ENCODE peak calls at places on chromosomes 12 and 14, in five cellular contexts. T is amygdala; M is pancreas; G is OCI-M1; K is activated effector memory CD4-positive, alpha-beta T cell treated with Interleukin-2 at 50 U/mL for 16 hours. F is an unnamed sample.

GRCh38 chr12:85765443-85765842 is 70.8 kb downstream of the RASSF9 start:
- DNase-seq in M (no peak), K (no peak), G (no peak), T (no peak), F (no peak)

GRCh38 chr12:29322157-29322556 is 58.8 kb downstream of the ERGIC2 start:
- DNase-seq in T (no peak), G (no peak), M (no peak), K (no peak), F (no peak)

GRCh38 chr14:68141531-68142088 is 322.0 kb downstream of the RAD51B start:
- DNase-seq in M (no peak), K (no peak), G (no peak), T (no peak), F (no peak)

GRCh38 chr12:130715996-130716917 is at the start of gene RIMBP2:
- DNase-seq in T (peak), K (no peak), G (no peak), M (no peak), F (peak)

GRCh38 chr14:64467131-64467530 is 1.8 kb downstream of the AKAP5 start:
- DNase-seq in T (no peak), M (no peak), G (peak), K (no peak), F (no peak)

GRCh38 chr14:20799955-20800544 is 2.6 kb downstream of the RNASE1 start:
- DNase-seq in G (peak), K (no peak), T (peak), M (peak), F (no peak)

GRCh38 chr12:88946377-88946997 is 366.2 kb upstream of the KITLG start:
- DNase-seq in K (no peak), M (no peak), T (no peak), G (peak), F (no peak)

GRCh38 chr14:69943084-69943797 is 64.0 kb downstream of the SMOC1 start:
- DNase-seq in G (no peak), M (peak), K (no peak), T (no peak), F (no peak)

GRCh38 chr12:18747960-18748359 is 10.0 kb downstream of the CAPZA3 start:
- DNase-seq in M (no peak), K (no peak), T (no peak), G (no peak), F (no peak)

GRCh38 chr14:39431416-39432178 is 636 bp downstream of the FBXO33 start:
- DNase-seq in G (peak), T (no peak), K (peak), M (peak), F (peak)

GRCh38 chr14:22882529-22883190 is 362 bp upstream of the REM2 start:
- DNase-seq in T (no peak), K (no peak), M (peak), G (peak), F (no peak)

GRCh38 chr12:19451196-19451595 is 11.9 kb downstream of the AEBP2 start:
- DNase-seq in M (no peak), G (no peak), T (no peak), K (no peak), F (peak)

GRCh38 chr12:32051511-32052299 is 54.9 kb upstream of the BICD1 start:
- DNase-seq in M (no peak), K (no peak), T (no peak), G (peak), F (no peak)

GRCh38 chr12:132019891-132020290 is 70.1 kb downstream of the EP400 start:
- DNase-seq in K (no peak), G (no peak), T (no peak), M (no peak), F (no peak)

GRCh38 chr12:113392988-113393579 is 10.6 kb downstream of the SDS start:
- DNase-seq in T (no peak), K (no peak), G (no peak), M (no peak), F (peak)